ENCODE peak calls at places on chromosomes 6 and 20, in seven cellular contexts. L is HTR-8/SVneo, M is uterus, G is HuH-7.5, H is NCI-H345, Y is hippocampal formation, O is amniotic stem cell. F is an unnamed sample.
A peak's percentile ranks its signal among the peaks of the same experiment; 100 is the strongest.

GRCh38 chr20:19079536-19080299 is 132.7 kb upstream of the SLC24A3 start:
- DNase-seq in H (peak; percentile 33), G (no peak), L (no peak), M (no peak), O (no peak), Y (no peak), F (no peak)

GRCh38 chr20:47854687-47855212 is 69.5 kb upstream of the SULF2 start:
- DNase-seq in L (peak; percentile 85), Y (no peak), M (no peak), H (peak; percentile 70), O (no peak), G (peak; percentile 83), F (peak; percentile 59)

GRCh38 chr20:40956503-40956902 is 72.1 kb upstream of the TOP1 start:
- DNase-seq in G (no peak), L (no peak), Y (peak; percentile 10), M (no peak), O (no peak), H (no peak), F (peak; percentile 27)

GRCh38 chr6:3742426-3743344 is 8.8 kb downstream of the PXDC1 start:
- DNase-seq in G (peak; percentile 71), L (peak; percentile 73), O (no peak), M (peak; percentile 84), H (peak; percentile 52), Y (peak; percentile 73), F (peak; percentile 63)

GRCh38 chr6:228881-229651 is 63.2 kb upstream of the DUSP22 start:
- DNase-seq in Y (no peak), G (no peak), O (no peak), L (no peak), M (no peak), H (no peak), F (no peak)

GRCh38 chr6:106799008-106799952 is 169.9 kb downstream of the QRSL1 start:
- DNase-seq in G (peak; percentile 44), L (peak; percentile 57), O (no peak), Y (no peak), H (no peak), M (no peak), F (peak; percentile 94)

GRCh38 chr6:53916804-53917463 is 122.1 kb downstream of the LRRC1 start:
- DNase-seq in H (no peak), Y (peak; percentile 25), M (no peak), O (no peak), G (no peak), L (no peak), F (no peak)

GRCh38 chr6:90393232-90393884 is 96.7 kb upstream of the BACH2 start:
- DNase-seq in M (peak; percentile 65), O (peak; percentile 17), Y (peak; percentile 46), H (peak; percentile 42), L (peak; percentile 28), G (peak; percentile 23), F (peak; percentile 31)

GRCh38 chr6:141483561-141484061 is 649.1 kb upstream of the GJE1 start:
- DNase-seq in G (no peak), H (peak; percentile 56), Y (no peak), O (peak; percentile 63), M (no peak), L (peak; percentile 49), F (no peak)

GRCh38 chr6:34940030-34940434 is 51.0 kb downstream of the ANKS1A start:
- DNase-seq in O (no peak), Y (no peak), G (peak; percentile 7), M (no peak), L (no peak), H (no peak), F (no peak)

GRCh38 chr6:44229376-44230033 is 6.1 kb downstream of the SLC29A1 start:
- DNase-seq in G (no peak), O (no peak), Y (no peak), M (no peak), H (no peak), L (no peak), F (peak; percentile 15)

GRCh38 chr20:57396212-57396611 is 5.0 kb downstream of the RBM38 start:
- DNase-seq in O (no peak), M (no peak), H (no peak), Y (no peak), G (no peak), L (no peak), F (no peak)

GRCh38 chr6:56661298-56661697 is 18.6 kb upstream of the DST start:
- DNase-seq in L (no peak), M (no peak), Y (no peak), H (no peak), O (no peak), G (no peak), F (no peak)

GRCh38 chr6:126650931-126651330 is 311.0 kb downstream of the CENPW start:
- DNase-seq in M (no peak), O (no peak), H (no peak), Y (no peak), L (no peak), G (no peak), F (no peak)

GRCh38 chr6:13303668-13304017 is 24.7 kb downstream of the TBC1D7 start:
- DNase-seq in Y (no peak), G (no peak), L (no peak), O (no peak), M (peak; percentile 45), H (no peak), F (no peak)

GRCh38 chr6:19866900-19867627 is 29.9 kb downstream of the ID4 start:
- DNase-seq in Y (no peak), O (no peak), M (no peak), H (no peak), G (no peak), L (peak; percentile 17), F (peak; percentile 87)

GRCh38 chr6:37565267-37566208 is 65.8 kb upstream of the CCDC167 start:
- DNase-seq in G (no peak), M (no peak), L (peak; percentile 37), H (peak; percentile 82), O (no peak), Y (peak; percentile 37), F (no peak)

GRCh38 chr6:22221630-22222029 is 75.2 kb downstream of the PRL start:
- DNase-seq in O (no peak), H (no peak), Y (no peak), L (no peak), G (no peak), M (no peak), F (peak; percentile 96)

GRCh38 chr6:43491750-43492661 is 14.6 kb downstream of the TJAP1 start:
- DNase-seq in L (peak; percentile 83), Y (peak; percentile 88), H (no peak), G (no peak), M (peak; percentile 72), O (peak; percentile 51), F (peak; percentile 70)

F was measured in PC-9.